ENCODE peak calls at places on chromosome 2, in four cellular contexts. C is lower lobe of right lung, E is uterus, O is prostate gland. N is an unnamed sample.

GRCh38 chr2:33014268-33014667 is 67.5 kb downstream of the LTBP1 start:
- DNase-seq in C (no peak), E (no peak), O (no peak), N (no peak)

GRCh38 chr2:234631896-234632514 is 135.1 kb upstream of the ARL4C start:
- DNase-seq in C (no peak), E (no peak), O (no peak), N (no peak)

GRCh38 chr2:105181282-105181681 is 60.3 kb upstream of the GPR45 start:
- DNase-seq in C (no peak), E (no peak), O (no peak), N (no peak)

GRCh38 chr2:113240150-113240914 is 38.4 kb downstream of the PAX8 start:
- DNase-seq in C (peak), E (peak), O (peak), N (peak)

GRCh38 chr2:236417150-236417549 is 152.5 kb upstream of the ACKR3 start:
- DNase-seq in C (no peak), E (no peak), O (no peak), N (no peak)

GRCh38 chr2:68762665-68763064 is 28.1 kb downstream of the ARHGAP25 start:
- DNase-seq in C (no peak), E (no peak), O (no peak), N (no peak)

GRCh38 chr2:224151161-224151560 is 112.1 kb upstream of the SERPINE2 start:
- DNase-seq in C (no peak), E (no peak), O (no peak), N (no peak)

GRCh38 chr2:170123593-170123992 is 54.4 kb upstream of the MYO3B start:
- DNase-seq in C (no peak), E (no peak), O (no peak), N (no peak)

GRCh38 chr2:127103243-127104165 is 3.5 kb downstream of the BIN1 start:
- DNase-seq in C (no peak), E (peak), O (no peak), N (no peak)

GRCh38 chr2:1915746-1916145 is 171.4 kb upstream of the PXDN start:
- DNase-seq in C (no peak), E (no peak), O (no peak), N (no peak)

GRCh38 chr2:27369471-27370025 is 590 bp downstream of the EIF2B4 start:
- DNase-seq in C (no peak), E (no peak), O (no peak), N (no peak)

GRCh38 chr2:237912271-237913192 is 53.1 kb downstream of the RAMP1 start:
- DNase-seq in C (no peak), E (peak), O (no peak), N (no peak)
- H3K27ac ChIP-seq in C (no peak), E (peak), O (no peak), N (no peak)

DNA sequence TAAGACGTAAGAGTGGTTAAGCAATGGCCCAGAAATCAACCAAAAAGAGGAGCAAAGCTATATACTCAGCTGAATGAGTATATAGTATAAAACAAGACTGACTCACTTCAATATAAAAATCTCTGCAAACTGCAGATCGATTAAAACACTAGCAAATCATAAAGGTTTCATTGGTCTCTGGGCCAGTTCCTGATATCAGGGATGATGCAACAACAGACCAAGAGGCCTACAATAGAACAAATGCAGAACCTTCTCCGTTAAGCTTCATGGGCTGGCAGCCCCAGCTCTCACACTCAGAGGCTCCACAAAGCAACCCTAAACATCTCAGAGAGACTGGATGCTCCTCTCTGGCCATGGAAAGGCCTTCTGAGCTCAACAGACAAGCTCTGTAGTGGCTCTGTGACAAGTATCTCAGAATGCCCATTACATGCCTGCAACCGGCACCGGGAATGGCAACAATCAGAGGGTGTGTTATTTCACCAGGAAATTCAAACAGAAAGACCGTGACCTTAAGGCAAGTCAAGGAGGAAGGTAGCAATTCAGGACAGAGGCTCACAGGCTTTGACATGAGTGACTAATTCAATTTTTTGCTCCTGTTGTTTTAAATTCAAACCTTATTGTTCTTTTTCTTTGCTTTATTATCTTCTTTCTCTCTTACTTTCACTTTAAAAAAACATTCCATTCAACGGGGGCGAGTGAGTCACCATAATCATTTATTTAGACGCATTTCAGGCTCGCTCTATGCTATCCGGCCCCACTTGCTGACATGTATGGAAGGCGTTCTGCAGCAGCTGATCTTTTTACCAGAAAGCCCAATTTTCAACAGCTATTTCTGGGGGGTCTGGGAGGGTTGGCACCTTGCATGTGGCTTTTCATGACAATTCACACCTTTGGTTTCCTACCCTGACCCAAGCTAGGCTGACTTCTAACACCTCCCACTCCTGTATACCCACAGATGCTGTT is 15.1 kb downstream of the CYRIA start:
- DNase-seq in C (no peak), E (no peak), O (no peak), N (no peak)
- H3K27ac ChIP-seq in C (peak), E (peak), O (peak), N (peak)

GRCh38 chr2:148542614-148543013 is 101.9 kb upstream of the EPC2 start:
- DNase-seq in C (no peak), E (no peak), O (no peak), N (no peak)

GRCh38 chr2:148541792-148542191 is 102.8 kb upstream of the EPC2 start:
- DNase-seq in C (no peak), E (no peak), O (no peak), N (no peak)

GRCh38 chr2:148538375-148538774 is 106.2 kb upstream of the EPC2 start:
- DNase-seq in C (no peak), E (no peak), O (no peak), N (no peak)

GRCh38 chr2:148534416-148535205 is 109.9 kb upstream of the EPC2 start:
- DNase-seq in C (no peak), E (peak), O (no peak), N (peak)

GRCh38 chr2:148540022-148540421 is 104.5 kb upstream of the EPC2 start:
- DNase-seq in C (no peak), E (no peak), O (no peak), N (no peak)
- H3K27ac ChIP-seq in C (no peak), E (no peak), O (no peak), N (no peak)

DNA sequence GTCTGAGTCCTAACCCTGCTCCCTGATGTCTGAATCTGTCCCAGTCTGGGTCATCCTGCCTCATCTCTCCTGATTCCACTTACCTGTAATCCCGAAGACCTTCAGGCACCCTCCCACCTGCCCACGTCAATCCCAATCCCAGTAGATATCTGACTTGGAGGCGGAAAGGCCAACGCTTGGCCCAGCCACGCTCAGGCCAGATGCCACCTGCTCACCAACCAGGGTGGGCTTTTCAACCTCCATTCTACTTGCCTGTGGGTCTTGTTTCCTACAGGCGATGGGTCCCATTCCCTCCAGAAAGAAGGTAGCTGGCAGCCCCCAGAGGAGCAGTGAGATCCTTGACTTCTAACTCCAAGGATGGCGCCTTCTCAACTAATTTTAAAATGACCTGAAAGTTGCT is 59.7 kb downstream of the INPP5D start:
- DNase-seq in C (no peak), E (no peak), O (no peak), N (no peak)
- H3K27ac ChIP-seq in C (no peak), E (no peak), O (no peak), N (no peak)

DNA sequence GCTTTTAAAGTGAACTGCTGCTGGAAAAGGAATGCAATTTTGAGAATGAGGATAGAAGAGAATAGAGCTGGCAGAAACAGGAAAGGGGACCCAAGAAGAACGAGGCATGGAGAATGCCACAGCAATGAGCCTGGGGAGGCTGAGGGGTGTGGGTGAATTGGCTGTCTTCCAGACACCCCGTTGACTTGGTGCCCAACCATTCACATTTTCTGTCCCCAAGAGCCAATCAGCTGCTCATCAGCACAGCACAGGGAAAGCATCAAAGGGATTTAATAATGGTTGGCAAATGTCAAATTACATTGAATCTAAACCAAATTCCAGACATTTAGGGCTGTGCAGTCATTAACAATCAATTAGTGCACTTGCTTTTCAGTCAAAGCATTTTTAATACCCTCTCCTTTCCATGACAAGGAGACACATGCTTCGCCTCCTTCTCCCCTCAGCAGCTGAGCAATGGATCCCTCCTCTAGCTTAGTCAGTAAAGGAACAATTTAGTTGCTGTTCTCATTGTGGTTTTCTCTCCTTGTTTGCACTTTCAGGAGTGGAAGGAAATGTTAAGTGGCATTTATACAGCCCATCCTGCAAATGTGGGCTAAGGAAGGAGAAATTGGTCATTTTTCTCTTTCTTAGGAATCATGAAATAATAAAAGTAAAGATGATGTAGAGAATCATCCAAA is 98.8 kb downstream of the KLF7 start:
- DNase-seq in C (no peak), E (no peak), O (no peak), N (no peak)
- H3K27ac ChIP-seq in C (no peak), E (no peak), O (no peak), N (no peak)

GRCh38 chr2:239278361-239278760 is 122.5 kb downstream of the HDAC4 start:
- DNase-seq in C (no peak), E (peak), O (no peak), N (peak)
- H3K27ac ChIP-seq in C (no peak), E (no peak), O (no peak), N (no peak)

N was measured in testis.